ENCODE peak calls at places on chromosome 21, in five cellular contexts. G, R, E, N and M are unnamed samples.

GRCh38 chr21:33490991-33491372 is 534 bp downstream of the DNAJC28 start:
- DNase-seq in R (no peak), E (no peak), N (no peak), G (no peak), M (no peak)

GRCh38 chr21:35614412-35614901 is 445.9 kb downstream of the SETD4 start:
- DNase-seq in E (no peak), G (no peak), R (peak; percentile 61), N (no peak), M (no peak)

GRCh38 chr21:18812308-18812707 is 408.7 kb upstream of the TMPRSS15 start:
- DNase-seq in R (peak; percentile 3), G (no peak), N (no peak), E (no peak), M (no peak)

GRCh38 chr21:21076051-21076450 is 77.8 kb downstream of the NCAM2 start:
- DNase-seq in G (no peak), R (no peak), N (no peak), E (no peak), M (no peak)

GRCh38 chr21:34965200-34966174 is 83.6 kb downstream of the RUNX1 start:
- DNase-seq in N (no peak), G (no peak), R (no peak), E (peak; percentile 72), M (no peak)

GRCh38 chr21:20351138-20351537 is 647.1 kb upstream of the NCAM2 start:
- DNase-seq in R (no peak), E (no peak), N (no peak), G (no peak), M (no peak)

GRCh38 chr21:45545691-45546531 is 3.7 kb upstream of the SLC19A1 start:
- DNase-seq in E (no peak), R (no peak), G (no peak), N (no peak), M (no peak)

GRCh38 chr21:27047331-27048314 is 80.7 kb upstream of the ADAMTS5 start:
- DNase-seq in E (no peak), G (no peak), N (no peak), R (no peak), M (no peak)

GRCh38 chr21:28742527-28742926 is 250.2 kb downstream of the LTN1 start:
- DNase-seq in R (no peak), N (no peak), G (no peak), E (no peak), M (no peak)

GRCh38 chr21:41316200-41316599 is 401 bp upstream of the FAM3B start:
- DNase-seq in N (no peak), E (no peak), R (no peak), G (no peak), M (no peak)

GRCh38 chr21:16330340-16331319 is 600.8 kb downstream of the USP25 start:
- DNase-seq in E (peak; percentile 52), G (no peak), R (peak; percentile 47), N (no peak), M (peak; percentile 16)

GRCh38 chr21:28633803-28634572 is 358.7 kb downstream of the LTN1 start:
- DNase-seq in R (no peak), G (no peak), E (no peak), N (no peak), M (no peak)

GRCh38 chr21:44285547-44285992 is at the start of gene AIRE:
- DNase-seq in R (no peak), G (no peak), E (no peak), N (no peak), M (peak; percentile 33)

GRCh38 chr21:45539796-45540600 is 2.2 kb downstream of the SLC19A1 start:
- DNase-seq in G (no peak), E (no peak), R (no peak), N (no peak), M (peak; percentile 8)

GRCh38 chr21:43988506-43989230 is 23.4 kb upstream of the TRAPPC10 start:
- DNase-seq in N (no peak), E (no peak), R (no peak), G (no peak), M (no peak)

GRCh38 chr21:15659768-15660423 is 69.9 kb upstream of the USP25 start:
- DNase-seq in G (no peak), E (peak; percentile 42), N (no peak), R (no peak), M (no peak)

GRCh38 chr21:36436829-36437744 is 42.8 kb downstream of the CLDN14 start:
- DNase-seq in R (no peak), N (no peak), E (no peak), G (no peak), M (no peak)

GRCh38 chr21:35932232-35932911 is 128.0 kb downstream of the SETD4 start:
- DNase-seq in R (peak; percentile 31), E (no peak), N (no peak), G (peak; percentile 36), M (no peak)

GRCh38 chr21:33116669-33117267 is 46.8 kb downstream of the OLIG1 start:
- DNase-seq in R (no peak), E (no peak), G (no peak), N (no peak), M (no peak)

DNA sequence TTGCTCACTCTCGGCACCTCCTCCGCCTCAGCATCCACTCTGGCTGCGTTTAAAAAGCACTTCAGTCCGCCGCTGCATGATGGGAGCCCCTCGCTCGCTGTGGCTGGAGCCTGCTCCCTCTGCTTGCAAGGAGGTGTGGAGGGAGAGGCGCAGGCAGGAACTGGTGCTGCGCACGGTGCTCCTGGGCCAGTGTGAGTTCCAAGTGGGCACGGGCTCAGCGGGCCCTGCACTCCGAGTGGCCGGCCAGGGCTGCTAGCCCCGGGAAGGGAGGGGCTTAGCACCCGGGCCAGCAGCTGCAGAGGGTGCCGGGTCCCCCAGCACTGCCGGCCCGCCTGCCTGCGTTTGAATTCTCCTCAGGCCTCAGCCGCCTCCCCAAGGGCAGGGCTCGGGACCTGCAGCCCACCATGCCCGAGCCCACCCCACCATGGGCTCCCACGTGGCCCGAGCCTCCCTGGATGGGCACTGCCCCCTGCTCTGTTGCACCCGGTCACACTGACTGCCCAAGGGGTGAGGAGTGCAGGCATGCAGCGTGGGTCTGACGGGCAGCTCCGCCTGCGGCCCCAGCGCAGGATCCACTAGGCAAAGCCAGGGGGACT is 1599.5 kb downstream of the NCAM2 start:
- DNase-seq in R (no peak), N (no peak), G (no peak), E (no peak), M (no peak)
- TF ChIP-seq CREB1 in R (no peak), N (no peak), G (no peak), E (no peak), M (no peak)

DNA sequence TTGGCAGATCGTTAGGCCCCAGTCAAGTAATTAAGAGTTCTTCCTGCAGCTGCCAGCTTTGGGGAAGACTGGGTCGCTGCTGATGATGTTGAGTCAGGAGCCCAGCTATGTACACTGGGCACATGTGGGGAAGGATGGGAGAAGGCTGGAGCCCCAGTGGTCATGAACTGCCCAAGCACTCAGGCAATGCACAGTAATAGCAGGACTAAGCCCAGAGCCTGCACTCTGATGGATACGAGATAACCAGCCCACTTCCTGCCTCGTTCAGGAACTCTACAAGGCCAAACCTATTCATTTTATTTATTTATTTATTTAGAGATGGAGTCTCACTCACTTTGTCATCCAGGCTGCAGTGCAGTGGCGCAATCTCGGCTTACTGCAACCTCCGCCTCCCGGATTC is 81.1 kb upstream of the BTG3 start:
- DNase-seq in N (no peak), G (no peak), E (no peak), R (peak; percentile 14), M (no peak)
- TF ChIP-seq USF2 in N (no peak), G (no peak), E (no peak), R (no peak), M (no peak)

GRCh38 chr21:39012314-39013230 is 170.7 kb downstream of the PSMG1 start:
- DNase-seq in N (no peak), G (no peak), E (no peak), R (no peak), M (no peak)
- TF ChIP-seq CREB1 in N (no peak), G (no peak), E (no peak), R (no peak), M (no peak)

GRCh38 chr21:25967566-25968438 is 202.8 kb downstream of the APP start:
- DNase-seq in G (peak; percentile 44), E (no peak), R (no peak), N (no peak), M (no peak)
- TF ChIP-seq USF2 in G (no peak), E (no peak), R (no peak), N (no peak), M (no peak)

GRCh38 chr21:42367379-42368165 is 1.2 kb upstream of the TFF1 start:
- DNase-seq in N (no peak), R (no peak), G (no peak), E (no peak), M (no peak)
- TF ChIP-seq CREB1 in N (no peak), R (no peak), G (no peak), E (no peak), M (no peak)